ENCODE peak calls at places on chromosomes 13 and 19, in nine cellular contexts. One of them, this sample, is unnamed.

GRCh38 chr13:28401303-28402056 is 93.4 kb downstream of the FLT1 start:
- DNase-seq in cardiac fibroblast: peak
- DNase-seq in heart right ventricle: no peak
- DNase-seq in psoas muscle: no peak
- DNase-seq in fibroblast of lung: peak
- DNase-seq in NB4: peak
- DNase-seq in thoracic aorta: no peak
- DNase-seq in neural progenitor cell: no peak
- DNase-seq in fibroblast of mammary gland: peak
- DNase-seq in this sample: peak

GRCh38 chr19:44748426-44749254 is at the start of gene BCL3:
- DNase-seq in cardiac fibroblast: peak
- DNase-seq in heart right ventricle: peak
- DNase-seq in psoas muscle: peak
- DNase-seq in fibroblast of lung: peak
- DNase-seq in NB4: peak
- DNase-seq in thoracic aorta: no peak
- DNase-seq in neural progenitor cell: peak
- DNase-seq in fibroblast of mammary gland: peak
- DNase-seq in this sample: peak

GRCh38 chr19:31255863-31256600 is 93.2 kb downstream of the TSHZ3 start:
- DNase-seq in cardiac fibroblast: no peak
- DNase-seq in heart right ventricle: no peak
- DNase-seq in psoas muscle: no peak
- DNase-seq in fibroblast of lung: no peak
- DNase-seq in NB4: no peak
- DNase-seq in thoracic aorta: no peak
- DNase-seq in neural progenitor cell: no peak
- DNase-seq in fibroblast of mammary gland: no peak
- DNase-seq in this sample: no peak

GRCh38 chr13:40082644-40083043 is 427.2 kb downstream of the COG6 start:
- DNase-seq in cardiac fibroblast: peak
- DNase-seq in heart right ventricle: peak
- DNase-seq in psoas muscle: no peak
- DNase-seq in fibroblast of lung: no peak
- DNase-seq in NB4: no peak
- DNase-seq in thoracic aorta: no peak
- DNase-seq in neural progenitor cell: no peak
- DNase-seq in fibroblast of mammary gland: no peak
- DNase-seq in this sample: no peak

GRCh38 chr13:99992376-99992775 is 10.8 kb downstream of the ZIC2 start:
- DNase-seq in cardiac fibroblast: no peak
- DNase-seq in heart right ventricle: no peak
- DNase-seq in psoas muscle: no peak
- DNase-seq in fibroblast of lung: no peak
- DNase-seq in NB4: peak
- DNase-seq in thoracic aorta: no peak
- DNase-seq in neural progenitor cell: peak
- DNase-seq in fibroblast of mammary gland: no peak
- DNase-seq in this sample: no peak

GRCh38 chr13:44107357-44108121 is 227.8 kb downstream of the LACC1 start:
- DNase-seq in cardiac fibroblast: no peak
- DNase-seq in heart right ventricle: no peak
- DNase-seq in psoas muscle: no peak
- DNase-seq in fibroblast of lung: no peak
- DNase-seq in NB4: no peak
- DNase-seq in thoracic aorta: no peak
- DNase-seq in neural progenitor cell: no peak
- DNase-seq in fibroblast of mammary gland: no peak
- DNase-seq in this sample: no peak

GRCh38 chr19:42683917-42684513 is 56.3 kb downstream of the PSG3 start:
- DNase-seq in cardiac fibroblast: peak
- DNase-seq in heart right ventricle: no peak
- DNase-seq in psoas muscle: no peak
- DNase-seq in fibroblast of lung: peak
- DNase-seq in NB4: peak
- DNase-seq in thoracic aorta: no peak
- DNase-seq in neural progenitor cell: peak
- DNase-seq in fibroblast of mammary gland: peak
- DNase-seq in this sample: peak

GRCh38 chr13:24280722-24281121 is 28.7 kb upstream of the C1QTNF9 start:
- DNase-seq in cardiac fibroblast: no peak
- DNase-seq in heart right ventricle: no peak
- DNase-seq in psoas muscle: no peak
- DNase-seq in fibroblast of lung: no peak
- DNase-seq in NB4: peak
- DNase-seq in thoracic aorta: no peak
- DNase-seq in neural progenitor cell: no peak
- DNase-seq in fibroblast of mammary gland: no peak
- DNase-seq in this sample: no peak

GRCh38 chr13:99264053-99264452 is 5.9 kb upstream of the GPR18 start:
- DNase-seq in cardiac fibroblast: no peak
- DNase-seq in heart right ventricle: no peak
- DNase-seq in psoas muscle: no peak
- DNase-seq in fibroblast of lung: no peak
- DNase-seq in NB4: peak
- DNase-seq in thoracic aorta: no peak
- DNase-seq in neural progenitor cell: no peak
- DNase-seq in fibroblast of mammary gland: no peak
- DNase-seq in this sample: no peak

GRCh38 chr13:20231839-20232555 is at the start of gene GJB6:
- DNase-seq in cardiac fibroblast: no peak
- DNase-seq in heart right ventricle: no peak
- DNase-seq in psoas muscle: no peak
- DNase-seq in fibroblast of lung: no peak
- DNase-seq in NB4: no peak
- DNase-seq in thoracic aorta: no peak
- DNase-seq in neural progenitor cell: peak
- DNase-seq in fibroblast of mammary gland: no peak
- DNase-seq in this sample: no peak

GRCh38 chr13:26813626-26814348 is 53.2 kb upstream of the GPR12 start:
- DNase-seq in cardiac fibroblast: no peak
- DNase-seq in heart right ventricle: no peak
- DNase-seq in psoas muscle: no peak
- DNase-seq in fibroblast of lung: no peak
- DNase-seq in NB4: no peak
- DNase-seq in thoracic aorta: no peak
- DNase-seq in neural progenitor cell: no peak
- DNase-seq in fibroblast of mammary gland: no peak
- DNase-seq in this sample: no peak

GRCh38 chr19:2523630-2524311 is 47.8 kb downstream of the GADD45B start:
- DNase-seq in cardiac fibroblast: no peak
- DNase-seq in heart right ventricle: no peak
- DNase-seq in psoas muscle: no peak
- DNase-seq in fibroblast of lung: no peak
- DNase-seq in NB4: no peak
- DNase-seq in thoracic aorta: peak
- DNase-seq in neural progenitor cell: peak
- DNase-seq in fibroblast of mammary gland: peak
- DNase-seq in this sample: peak

GRCh38 chr13:57865600-57866294 is 234.2 kb downstream of the PCDH17 start:
- DNase-seq in cardiac fibroblast: no peak
- DNase-seq in heart right ventricle: no peak
- DNase-seq in psoas muscle: no peak
- DNase-seq in fibroblast of lung: no peak
- DNase-seq in NB4: peak
- DNase-seq in thoracic aorta: no peak
- DNase-seq in neural progenitor cell: no peak
- DNase-seq in fibroblast of mammary gland: no peak
- DNase-seq in this sample: no peak

DNA sequence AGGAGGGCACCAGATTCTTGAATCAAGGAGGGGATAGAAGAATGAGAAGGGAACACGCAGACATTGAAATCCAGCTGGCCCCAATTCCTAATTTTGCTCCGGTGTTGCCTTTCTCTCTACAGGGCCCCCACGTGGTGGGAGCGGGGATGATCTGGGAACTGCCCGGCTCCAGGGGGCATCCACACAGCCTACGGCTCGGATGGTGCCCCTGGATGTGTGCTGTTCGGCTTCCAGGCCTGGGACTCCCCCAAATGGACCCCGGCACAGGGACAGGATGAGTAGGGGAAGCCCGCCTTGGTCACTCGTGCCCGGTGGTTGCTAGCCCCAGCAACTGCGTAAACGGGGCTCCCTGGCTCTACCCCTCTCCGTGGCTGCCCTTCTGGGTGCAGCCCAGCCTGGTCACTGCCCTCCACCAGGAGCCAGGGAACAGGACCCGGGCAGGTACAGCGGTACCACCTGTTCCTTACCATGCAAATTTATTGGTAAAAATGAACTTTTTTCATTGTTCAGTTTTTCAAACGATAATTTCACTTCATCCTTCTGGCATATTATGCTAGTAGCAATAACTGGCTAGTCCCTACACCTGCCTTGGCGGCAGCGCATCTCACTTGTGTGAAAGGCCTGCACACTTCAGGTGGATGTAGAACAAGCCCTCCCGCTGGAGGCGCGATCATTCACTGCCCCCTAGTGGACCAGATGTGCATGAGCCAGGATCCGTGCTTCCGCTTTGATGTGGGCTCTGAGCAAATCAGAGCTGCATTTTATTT is 111.6 kb downstream of the TEX26 start:
- DNase-seq in cardiac fibroblast: peak
- DNase-seq in heart right ventricle: peak
- DNase-seq in psoas muscle: peak
- DNase-seq in fibroblast of lung: peak
- DNase-seq in NB4: peak
- DNase-seq in thoracic aorta: peak
- DNase-seq in neural progenitor cell: peak
- DNase-seq in fibroblast of mammary gland: peak
- DNase-seq in this sample: peak
- TF ChIP-seq CTCF in cardiac fibroblast: peak
- TF ChIP-seq CTCF in heart right ventricle: peak
- TF ChIP-seq CTCF in psoas muscle: peak
- TF ChIP-seq CTCF in fibroblast of lung: peak
- TF ChIP-seq CTCF in NB4: peak
- TF ChIP-seq CTCF in thoracic aorta: peak
- TF ChIP-seq CTCF in neural progenitor cell: peak
- TF ChIP-seq CTCF in fibroblast of mammary gland: peak
- TF ChIP-seq CTCF in this sample: peak

GRCh38 chr13:33284016-33284415 is 1.5 kb downstream of the STARD13 start:
- DNase-seq in cardiac fibroblast: peak
- DNase-seq in heart right ventricle: no peak
- DNase-seq in psoas muscle: no peak
- DNase-seq in fibroblast of lung: no peak
- DNase-seq in NB4: no peak
- DNase-seq in thoracic aorta: no peak
- DNase-seq in neural progenitor cell: no peak
- DNase-seq in fibroblast of mammary gland: peak
- DNase-seq in this sample: peak

GRCh38 chr13:33281951-33282595 is 3.5 kb downstream of the STARD13 start:
- DNase-seq in cardiac fibroblast: no peak
- DNase-seq in heart right ventricle: no peak
- DNase-seq in psoas muscle: no peak
- DNase-seq in fibroblast of lung: peak
- DNase-seq in NB4: no peak
- DNase-seq in thoracic aorta: no peak
- DNase-seq in neural progenitor cell: no peak
- DNase-seq in fibroblast of mammary gland: peak
- DNase-seq in this sample: peak

GRCh38 chr13:33284916-33285315 is 639 bp downstream of the STARD13 start:
- DNase-seq in cardiac fibroblast: no peak
- DNase-seq in heart right ventricle: no peak
- DNase-seq in psoas muscle: no peak
- DNase-seq in fibroblast of lung: no peak
- DNase-seq in NB4: no peak
- DNase-seq in thoracic aorta: no peak
- DNase-seq in neural progenitor cell: no peak
- DNase-seq in fibroblast of mammary gland: peak
- DNase-seq in this sample: no peak

GRCh38 chr13:33285420-33286124 is at the start of gene STARD13:
- DNase-seq in cardiac fibroblast: peak
- DNase-seq in heart right ventricle: peak
- DNase-seq in psoas muscle: peak
- DNase-seq in fibroblast of lung: peak
- DNase-seq in NB4: peak
- DNase-seq in thoracic aorta: peak
- DNase-seq in neural progenitor cell: peak
- DNase-seq in fibroblast of mammary gland: peak
- DNase-seq in this sample: peak

DNA sequence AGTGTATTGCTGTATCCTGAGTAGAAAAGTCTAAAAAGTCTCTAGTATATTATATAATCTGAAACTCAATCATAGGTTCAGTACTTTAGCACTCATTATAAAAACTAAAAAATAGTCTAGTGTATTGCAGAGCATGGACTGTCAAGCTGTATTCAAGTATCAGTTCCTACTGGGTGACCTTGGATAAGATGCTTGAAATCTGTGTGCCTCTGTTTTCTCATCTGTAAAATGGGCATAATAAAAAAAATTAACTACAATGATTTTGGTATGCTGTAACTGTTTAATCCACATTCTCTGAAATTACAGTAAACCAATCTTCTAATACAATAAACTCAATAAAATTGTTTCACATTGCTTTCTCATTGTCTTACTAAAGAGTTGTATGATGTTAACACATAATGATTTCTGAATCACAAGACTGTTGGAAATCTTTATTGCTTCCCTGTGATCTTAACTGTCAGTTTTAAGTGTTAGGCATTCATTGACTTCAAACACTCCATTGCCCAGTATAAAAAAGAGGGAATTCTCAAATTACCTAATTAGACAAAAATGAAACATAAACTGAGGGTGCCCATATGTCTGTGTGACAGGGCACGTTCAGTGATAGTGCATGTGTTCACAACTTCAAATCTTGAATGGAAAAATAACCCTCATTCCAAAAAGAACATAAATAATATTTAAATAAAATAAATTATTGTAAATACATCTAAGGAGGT is 2.2 kb downstream of the STARD13 start:
- DNase-seq in cardiac fibroblast: no peak
- DNase-seq in heart right ventricle: no peak
- DNase-seq in psoas muscle: no peak
- DNase-seq in fibroblast of lung: no peak
- DNase-seq in NB4: no peak
- DNase-seq in thoracic aorta: no peak
- DNase-seq in neural progenitor cell: no peak
- DNase-seq in fibroblast of mammary gland: peak
- DNase-seq in this sample: no peak
- H3K4me3 ChIP-seq in cardiac fibroblast: peak
- H3K4me3 ChIP-seq in heart right ventricle: peak
- H3K4me3 ChIP-seq in psoas muscle: peak
- H3K4me3 ChIP-seq in fibroblast of lung: peak
- H3K4me3 ChIP-seq in NB4: no peak
- H3K4me3 ChIP-seq in thoracic aorta: peak
- H3K4me3 ChIP-seq in neural progenitor cell: no peak
- H3K4me3 ChIP-seq in fibroblast of mammary gland: peak
- H3K4me3 ChIP-seq in this sample: peak

GRCh38 chr19:35618857-35619256 is 6.3 kb downstream of the HAUS5 start:
- DNase-seq in cardiac fibroblast: no peak
- DNase-seq in heart right ventricle: no peak
- DNase-seq in psoas muscle: no peak
- DNase-seq in fibroblast of lung: no peak
- DNase-seq in NB4: no peak
- DNase-seq in thoracic aorta: no peak
- DNase-seq in neural progenitor cell: no peak
- DNase-seq in fibroblast of mammary gland: no peak
- DNase-seq in this sample: no peak
- TF ChIP-seq CTCF in cardiac fibroblast: no peak
- TF ChIP-seq CTCF in heart right ventricle: no peak
- TF ChIP-seq CTCF in psoas muscle: no peak
- TF ChIP-seq CTCF in fibroblast of lung: peak
- TF ChIP-seq CTCF in NB4: no peak
- TF ChIP-seq CTCF in thoracic aorta: no peak
- TF ChIP-seq CTCF in neural progenitor cell: peak
- TF ChIP-seq CTCF in fibroblast of mammary gland: no peak
- TF ChIP-seq CTCF in this sample: no peak

GRCh38 chr13:49540552-49540951 is 44.8 kb downstream of the PHF11 start:
- DNase-seq in cardiac fibroblast: peak
- DNase-seq in heart right ventricle: no peak
- DNase-seq in psoas muscle: no peak
- DNase-seq in fibroblast of lung: peak
- DNase-seq in NB4: peak
- DNase-seq in thoracic aorta: no peak
- DNase-seq in neural progenitor cell: peak
- DNase-seq in fibroblast of mammary gland: peak
- DNase-seq in this sample: no peak
- H3K4me3 ChIP-seq in cardiac fibroblast: no peak
- H3K4me3 ChIP-seq in heart right ventricle: peak
- H3K4me3 ChIP-seq in psoas muscle: peak
- H3K4me3 ChIP-seq in fibroblast of lung: no peak
- H3K4me3 ChIP-seq in NB4: no peak
- H3K4me3 ChIP-seq in thoracic aorta: no peak
- H3K4me3 ChIP-seq in neural progenitor cell: no peak
- H3K4me3 ChIP-seq in fibroblast of mammary gland: no peak
- H3K4me3 ChIP-seq in this sample: no peak